ENCODE peak calls at places on chromosomes 2 and 18, in four cellular contexts. J, S, R and A are unnamed samples.

GRCh38 chr2:42970151-42970550 is 177.8 kb upstream of the HAAO start:
- DNase-seq in S (no peak), R (no peak), J (no peak), A (no peak)

GRCh38 chr2:53131416-53131815 is 636.2 kb upstream of the CHAC2 start:
- DNase-seq in R (no peak), J (no peak), S (no peak), A (no peak)

GRCh38 chr2:66563473-66563872 is 128.5 kb downstream of the MEIS1 start:
- DNase-seq in R (no peak), S (no peak), J (no peak), A (no peak)

GRCh38 chr2:202034249-202035088 is 814 bp downstream of the FZD7 start:
- DNase-seq in R (peak), J (no peak), S (peak), A (peak)

GRCh38 chr2:45273412-45274189 is 264.3 kb upstream of the SIX2 start:
- DNase-seq in J (no peak), S (peak), R (no peak), A (no peak)

GRCh38 chr2:23698733-23699391 is 228.1 kb downstream of the ATAD2B start:
- DNase-seq in S (no peak), R (no peak), J (no peak), A (no peak)

GRCh38 chr2:80304522-80304878 is at the start of gene LRRTM1:
- DNase-seq in R (no peak), J (no peak), S (no peak), A (peak)

GRCh38 chr2:28345619-28346018 is 47.0 kb upstream of the FOSL2 start:
- DNase-seq in S (peak), R (no peak), J (no peak), A (no peak)

GRCh38 chr2:120624056-120624737 is 111.5 kb upstream of the GLI2 start:
- DNase-seq in R (no peak), S (peak), J (no peak), A (no peak)

GRCh38 chr2:44273596-44273995 is 1.7 kb upstream of the SLC3A1 start:
- DNase-seq in R (no peak), J (no peak), S (no peak), A (no peak)

GRCh38 chr2:183037660-183038340 is 457 bp downstream of the NCKAP1 start:
- DNase-seq in J (peak), S (no peak), R (peak), A (peak)

GRCh38 chr2:15359716-15360531 is 201.2 kb downstream of the NBAS start:
- DNase-seq in R (no peak), S (no peak), J (no peak), A (no peak)

GRCh38 chr2:121285077-121285449 is at the start of gene TFCP2L1:
- DNase-seq in S (peak), J (no peak), R (no peak), A (peak)

GRCh38 chr2:10286216-10287037 is 16.3 kb upstream of the HPCAL1 start:
- DNase-seq in S (peak), R (no peak), J (no peak), A (no peak)

GRCh38 chr2:47950340-47951280 is 44.3 kb upstream of the FBXO11 start:
- DNase-seq in S (no peak), R (no peak), J (no peak), A (no peak)

GRCh38 chr18:52242711-52243110 is 97.3 kb upstream of the DCC start:
- DNase-seq in J (no peak), R (no peak), S (no peak), A (no peak)

GRCh38 chr18:27619906-27620305 is 434.8 kb upstream of the CHST9 start:
- DNase-seq in S (no peak), J (no peak), R (no peak), A (no peak)

DNA sequence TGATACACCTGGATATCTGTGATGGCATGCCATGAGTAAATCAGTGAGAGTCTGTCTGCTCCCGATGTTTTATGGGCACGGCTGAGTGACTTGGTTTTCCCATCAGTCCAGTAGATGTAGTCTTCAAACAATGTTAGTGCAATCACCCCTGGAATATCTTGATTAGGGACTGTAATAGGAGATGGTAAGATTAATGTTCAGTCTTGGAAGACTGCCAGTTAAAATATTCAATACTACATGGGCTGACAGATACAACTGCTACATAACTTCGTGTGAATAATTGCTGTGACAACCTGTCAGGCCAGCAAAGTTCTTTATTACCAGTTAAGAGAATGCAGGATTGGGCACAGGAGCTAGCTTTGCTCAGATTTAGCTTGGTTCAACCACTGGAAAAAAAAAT is 1673.3 kb downstream of the LRP1B start:
- DNase-seq in J (no peak), R (no peak), S (no peak), A (no peak)
- H3K27ac ChIP-seq in J (no peak), R (no peak), S (no peak), A (no peak)

GRCh38 chr2:75429036-75429435 is 131.7 kb downstream of the EVA1A start:
- DNase-seq in S (peak), J (no peak), R (no peak), A (peak)

GRCh38 chr2:75428060-75428459 is 132.7 kb downstream of the EVA1A start:
- DNase-seq in R (no peak), J (no peak), S (no peak), A (no peak)

GRCh38 chr2:75431276-75431675 is 129.5 kb downstream of the EVA1A start:
- DNase-seq in J (no peak), R (no peak), S (no peak), A (no peak)

GRCh38 chr2:75431757-75432156 is 129.0 kb downstream of the EVA1A start:
- DNase-seq in R (no peak), S (no peak), J (no peak), A (no peak)

DNA sequence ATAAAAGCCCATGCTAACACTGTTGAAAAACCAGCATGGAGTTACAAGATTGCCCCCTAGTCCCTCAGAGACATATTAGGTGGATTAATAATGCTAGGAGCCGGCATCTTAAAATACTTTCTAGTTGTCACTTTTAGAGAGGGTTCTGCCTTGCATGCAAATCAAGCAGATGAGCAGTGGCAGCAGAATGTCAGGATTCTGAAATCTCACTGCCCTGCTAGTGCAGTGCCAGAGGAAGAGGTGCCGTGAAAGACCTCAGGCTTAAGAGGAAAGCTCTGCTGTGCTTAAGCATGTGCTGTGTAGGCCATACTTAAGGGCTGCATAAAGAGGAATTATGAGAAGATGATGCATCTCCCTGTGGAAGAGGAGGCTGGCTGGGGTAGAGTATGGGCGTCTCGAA is 132.1 kb downstream of the EVA1A start:
- DNase-seq in S (no peak), R (no peak), J (no peak), A (no peak)
- TF ChIP-seq POLR2A in S (no peak), R (no peak), J (no peak), A (no peak)

GRCh38 chr2:144477281-144477942 is 42.5 kb downstream of the ZEB2 start:
- DNase-seq in S (no peak), R (no peak), J (no peak), A (no peak)

GRCh38 chr2:144477943-144478283 is 42.0 kb downstream of the ZEB2 start:
- DNase-seq in J (no peak), S (no peak), R (no peak), A (no peak)

GRCh38 chr2:144479659-144480058 is 40.3 kb downstream of the ZEB2 start:
- DNase-seq in R (no peak), J (no peak), S (no peak), A (no peak)

GRCh38 chr2:144480257-144480656 is 39.7 kb downstream of the ZEB2 start:
- DNase-seq in S (no peak), J (no peak), R (no peak), A (no peak)

GRCh38 chr2:144479138-144479537 is 40.8 kb downstream of the ZEB2 start:
- DNase-seq in R (no peak), S (no peak), J (no peak), A (no peak)
- H3K27ac ChIP-seq in R (no peak), S (no peak), J (peak), A (no peak)

GRCh38 chr2:219219113-219219696 is 447 bp upstream of the ABCB6 start:
- DNase-seq in R (no peak), S (no peak), J (no peak), A (peak)

GRCh38 chr2:219215871-219216536 is 2.8 kb downstream of the ABCB6 start:
- DNase-seq in J (no peak), R (no peak), S (no peak), A (no peak)

GRCh38 chr2:219219781-219220532 is 1.2 kb upstream of the ABCB6 start:
- DNase-seq in S (no peak), R (no peak), J (no peak), A (no peak)

GRCh38 chr2:219220652-219221402 is 2.1 kb upstream of the ABCB6 start:
- DNase-seq in R (no peak), J (no peak), S (no peak), A (no peak)

GRCh38 chr2:219218279-219219112 is at the start of gene ABCB6:
- DNase-seq in J (peak), R (peak), S (peak), A (peak)
- TF ChIP-seq POLR2A in J (peak), R (peak), S (peak), A (peak)

GRCh38 chr18:51149605-51150429 is 47.7 kb downstream of the MEX3C start:
- DNase-seq in R (no peak), S (no peak), J (no peak), A (no peak)
- H3K27ac ChIP-seq in R (no peak), S (no peak), J (no peak), A (no peak)

DNA sequence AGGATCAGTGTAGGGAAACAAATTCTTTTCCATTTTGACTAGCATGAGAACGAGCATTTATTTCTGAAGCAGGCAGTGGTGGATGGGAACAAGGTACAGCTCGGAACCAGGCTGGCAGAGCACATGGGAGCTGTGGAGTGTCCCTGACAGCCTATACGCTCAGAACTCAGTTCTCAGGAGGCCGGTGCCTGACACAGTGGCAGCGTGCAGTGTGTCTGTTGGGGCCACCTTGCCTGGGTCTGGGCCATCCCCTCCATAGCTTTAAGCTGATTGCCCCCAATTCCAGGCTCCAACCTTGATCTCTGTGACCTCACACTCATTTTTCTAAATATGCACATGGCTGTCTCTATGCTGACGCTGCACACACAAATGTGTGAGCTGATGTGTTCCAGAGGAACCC is 54.5 kb upstream of the ATG16L1 start:
- DNase-seq in S (no peak), J (no peak), R (no peak), A (no peak)
- TF ChIP-seq POLR2A in S (no peak), J (no peak), R (no peak), A (no peak)

DNA sequence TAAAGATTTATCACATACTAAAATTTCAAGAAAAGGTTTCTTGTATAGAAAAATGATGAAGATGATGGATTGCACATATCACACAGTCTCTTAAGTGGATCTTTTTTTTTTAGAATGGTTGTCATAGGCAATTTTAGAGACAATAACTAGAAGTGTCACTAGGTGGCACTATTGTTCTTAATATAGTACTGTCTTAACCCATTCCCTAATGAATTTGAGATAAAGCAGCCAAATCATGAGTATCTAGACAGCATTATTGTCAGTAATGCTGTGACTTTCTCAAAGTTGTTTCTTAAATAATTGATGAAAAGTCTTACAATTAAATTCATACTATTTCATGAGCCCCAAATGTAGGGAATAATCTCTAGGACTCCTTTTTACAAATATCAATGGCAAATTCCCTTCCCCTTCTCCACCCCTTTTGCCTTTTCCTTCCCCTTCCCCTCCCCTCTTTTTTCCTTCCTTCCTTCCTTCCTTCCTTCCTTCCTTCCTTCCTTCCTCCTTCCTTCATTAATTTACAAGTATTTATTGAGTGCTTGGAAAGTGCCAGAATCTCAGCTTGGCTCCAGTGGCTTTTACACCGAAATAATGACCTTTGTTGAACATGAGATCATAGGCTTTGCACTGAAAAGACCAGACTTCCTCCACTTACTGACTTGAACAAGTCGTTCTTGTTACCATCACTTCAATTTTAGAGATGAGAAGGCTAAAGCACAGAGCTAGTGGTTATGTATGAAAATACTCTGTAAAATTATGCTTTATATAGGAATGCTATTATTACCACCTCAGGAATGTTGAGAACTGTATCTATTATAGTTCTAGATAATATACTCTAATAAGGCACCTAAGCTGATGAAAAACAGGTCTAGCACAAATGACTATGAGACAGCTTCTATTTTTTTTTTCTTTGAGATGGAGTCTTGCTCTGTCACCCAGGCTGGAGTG is 19.8 kb downstream of the MYL12B start:
- DNase-seq in J (peak), S (no peak), R (no peak), A (no peak)
- H3K27ac ChIP-seq in J (peak), S (no peak), R (no peak), A (no peak)